ENCODE peak calls at places on chromosome 7, in eight cellular contexts. K, B, T, S, R, V, D and G are unnamed samples.

GRCh38 chr7:74052628-74053027 is 24.7 kb downstream of the ELN start:
- DNase-seq in K (no peak), D (no peak), R (no peak), T (no peak), V (no peak), S (no peak), B (no peak), G (no peak)

GRCh38 chr7:134332892-134333291 is 16.2 kb upstream of the SLC35B4 start:
- DNase-seq in T (no peak), K (no peak), V (no peak), S (no peak), D (no peak), R (no peak), B (no peak), G (no peak)

GRCh38 chr7:22696672-22697071 is 30.3 kb upstream of the IL6 start:
- DNase-seq in D (no peak), R (no peak), S (no peak), B (peak; percentile 40), K (no peak), T (no peak), V (peak; percentile 46), G (no peak)

GRCh38 chr7:97118306-97118917 is 914 bp downstream of the SDHAF3 start:
- DNase-seq in B (peak; percentile 9), D (no peak), S (no peak), V (no peak), K (no peak), T (no peak), R (no peak), G (no peak)

GRCh38 chr7:129898502-129899160 is 54.1 kb downstream of the UBE2H start:
- DNase-seq in S (no peak), B (no peak), V (no peak), T (no peak), R (no peak), K (no peak), D (no peak), G (no peak)

GRCh38 chr7:157490465-157490912 is 153.7 kb downstream of the DNAJB6 start:
- DNase-seq in D (no peak), S (no peak), R (no peak), B (peak; percentile 59), K (no peak), T (peak; percentile 51), V (peak; percentile 96), G (no peak)

GRCh38 chr7:122887198-122887597 is 938 bp upstream of the CADPS2 start:
- DNase-seq in T (no peak), S (peak; percentile 80), V (no peak), R (peak; percentile 73), D (peak; percentile 68), B (peak; percentile 55), K (peak; percentile 61), G (peak; percentile 64)

GRCh38 chr7:92836489-92837213 is at the start of gene CDK6:
- DNase-seq in B (peak; percentile 68), V (peak; percentile 72), D (peak; percentile 80), R (peak; percentile 5), T (peak; percentile 71), K (peak; percentile 63), S (peak; percentile 73), G (peak; percentile 41)

GRCh38 chr7:2100278-2101205 is 132.2 kb downstream of the MAD1L1 start:
- DNase-seq in S (no peak), K (no peak), T (no peak), R (no peak), D (no peak), V (peak; percentile 17), B (peak; percentile 21), G (no peak)

GRCh38 chr7:93476491-93477344 is 97.8 kb downstream of the CALCR start:
- DNase-seq in K (no peak), S (no peak), R (no peak), T (no peak), V (no peak), D (no peak), B (no peak), G (no peak)

GRCh38 chr7:37186753-37187152 is 261.9 kb downstream of the ELMO1 start:
- DNase-seq in B (no peak), S (no peak), D (no peak), R (no peak), K (no peak), T (no peak), V (no peak), G (no peak)

GRCh38 chr7:70764701-70765208 is 367.2 kb upstream of the GALNT17 start:
- DNase-seq in V (no peak), S (no peak), R (no peak), B (no peak), K (no peak), T (no peak), D (no peak), G (no peak)

GRCh38 chr7:134083766-134084487 is 43.2 kb upstream of the LRGUK start:
- DNase-seq in T (no peak), D (no peak), V (no peak), B (peak; percentile 49), K (no peak), R (no peak), S (no peak), G (no peak)

GRCh38 chr7:51634025-51634424 is 317.4 kb upstream of the COBL start:
- DNase-seq in T (no peak), D (no peak), S (no peak), K (no peak), R (no peak), B (no peak), V (no peak), G (no peak)

GRCh38 chr7:127114739-127115265 is 137.9 kb downstream of the GRM8 start:
- DNase-seq in B (no peak), S (no peak), V (peak; percentile 22), D (no peak), R (no peak), K (no peak), T (no peak), G (no peak)

GRCh38 chr7:117124585-117125220 is 171.4 kb downstream of the ST7 start:
- DNase-seq in D (peak; percentile 77), K (peak; percentile 79), T (peak; percentile 68), B (peak; percentile 98), V (peak; percentile 44), R (no peak), S (peak; percentile 71), G (peak; percentile 47)

GRCh38 chr7:88202278-88202677 is 17.6 kb downstream of the SRI start:
- DNase-seq in S (no peak), T (no peak), B (no peak), R (no peak), D (no peak), V (no peak), K (no peak), G (no peak)

GRCh38 chr7:142767861-142768260 is 2.9 kb upstream of the PRSS2 start:
- DNase-seq in T (no peak), B (no peak), D (no peak), V (no peak), K (no peak), R (no peak), S (no peak), G (no peak)

GRCh38 chr7:31735991-31736982 is 49.3 kb downstream of the PPP1R17 start:
- DNase-seq in R (peak; percentile 74), K (no peak), B (peak; percentile 72), V (peak; percentile 2), D (no peak), S (peak; percentile 51), T (no peak), G (peak; percentile 34)

GRCh38 chr7:56079450-56080185 is 13.1 kb downstream of the PHKG1 start:
- DNase-seq in T (no peak), R (peak; percentile 80), B (peak; percentile 58), V (no peak), D (peak; percentile 87), S (peak; percentile 92), K (peak; percentile 96), G (peak; percentile 60)

GRCh38 chr7:10239643-10240345 is 733.9 kb upstream of the PHF14 start:
- DNase-seq in B (no peak), R (no peak), K (no peak), D (no peak), S (no peak), V (no peak), T (no peak), G (no peak)

GRCh38 chr7:14195896-14196295 is 206.4 kb upstream of the ETV1 start:
- DNase-seq in D (no peak), R (no peak), B (no peak), K (no peak), S (no peak), T (no peak), V (no peak), G (no peak)

GRCh38 chr7:44149571-44150465 is 8.7 kb upstream of the MYL7 start:
- DNase-seq in D (no peak), B (no peak), R (no peak), T (no peak), K (no peak), V (no peak), S (no peak), G (no peak)

GRCh38 chr7:129431911-129432643 is 2.2 kb upstream of the STRIP2 start:
- DNase-seq in D (no peak), S (no peak), B (no peak), V (no peak), R (no peak), K (no peak), T (no peak), G (no peak)